ENCODE peak calls at places on chromosomes 5 and 9, in four cellular contexts. R, H, S and M are unnamed samples.
A peak's percentile ranks its signal among the peaks of the same experiment; 100 is the strongest.

GRCh38 chr5:178129296-178129695 is 1.5 kb upstream of the RMND5B start:
- DNase-seq in R (no peak), H (no peak), S (no peak), M (no peak)

GRCh38 chr9:33023661-33024060 is 1.4 kb upstream of the DNAJA1 start:
- DNase-seq in S (no peak), R (no peak), H (no peak), M (no peak)

GRCh38 chr5:94234987-94235386 is 383.4 kb downstream of the KIAA0825 start:
- DNase-seq in S (no peak), R (no peak), H (no peak), M (no peak)

GRCh38 chr5:104347119-104347708 is 784.6 kb upstream of the NUDT12 start:
- DNase-seq in H (peak; percentile 38), R (peak; percentile 58), S (peak; percentile 35), M (no peak)

GRCh38 chr5:119168401-119168800 is 97.5 kb downstream of the DMXL1 start:
- DNase-seq in S (peak; percentile 4), H (no peak), R (peak; percentile 1), M (no peak)

GRCh38 chr9:125960631-125961030 is 213.5 kb downstream of the PBX3 start:
- DNase-seq in R (no peak), H (no peak), S (no peak), M (no peak)

GRCh38 chr9:107283621-107284616 is 840 bp downstream of the RAD23B start:
- DNase-seq in H (peak; percentile 76), S (peak; percentile 78), R (peak; percentile 67), M (peak; percentile 65)

GRCh38 chr9:16266648-16267276 is 603.7 kb downstream of the BNC2 start:
- DNase-seq in S (no peak), H (no peak), R (no peak), M (peak; percentile 12)

GRCh38 chr5:95283761-95284511 is 958 bp downstream of the MCTP1 start:
- DNase-seq in R (peak; percentile 2), H (peak; percentile 26), S (peak; percentile 37), M (peak; percentile 78)

GRCh38 chr5:172943906-172944305 is 15.3 kb upstream of the RPL26L1 start:
- DNase-seq in R (no peak), H (no peak), S (no peak), M (no peak)

GRCh38 chr9:100426532-100427365 is at the start of gene MSANTD3:
- DNase-seq in S (peak; percentile 84), R (peak; percentile 61), H (peak; percentile 79), M (peak; percentile 58)

GRCh38 chr9:69602768-69603167 is 69.4 kb downstream of the APBA1 start:
- DNase-seq in S (no peak), H (no peak), R (peak; percentile 29), M (no peak)
- TF ChIP-seq CTCF in S (no peak), H (no peak), R (no peak), M (no peak)

GRCh38 chr5:140225396-140225795 is 50.4 kb downstream of the CYSTM1 start:
- DNase-seq in S (peak; percentile 37), H (no peak), R (no peak), M (no peak)

GRCh38 chr5:140224658-140225057 is 49.7 kb downstream of the CYSTM1 start:
- DNase-seq in R (no peak), H (no peak), S (peak; percentile 25), M (no peak)

GRCh38 chr5:140223567-140223966 is 48.6 kb downstream of the CYSTM1 start:
- DNase-seq in R (no peak), S (peak; percentile 64), H (no peak), M (no peak)

GRCh38 chr5:140228364-140228837 is 53.4 kb downstream of the CYSTM1 start:
- DNase-seq in H (no peak), R (no peak), S (no peak), M (no peak)

GRCh38 chr5:140227046-140227445 is 52.1 kb downstream of the CYSTM1 start:
- DNase-seq in S (no peak), H (no peak), R (no peak), M (no peak)
- TF ChIP-seq CTCF in S (no peak), H (no peak), R (no peak), M (no peak)

DNA sequence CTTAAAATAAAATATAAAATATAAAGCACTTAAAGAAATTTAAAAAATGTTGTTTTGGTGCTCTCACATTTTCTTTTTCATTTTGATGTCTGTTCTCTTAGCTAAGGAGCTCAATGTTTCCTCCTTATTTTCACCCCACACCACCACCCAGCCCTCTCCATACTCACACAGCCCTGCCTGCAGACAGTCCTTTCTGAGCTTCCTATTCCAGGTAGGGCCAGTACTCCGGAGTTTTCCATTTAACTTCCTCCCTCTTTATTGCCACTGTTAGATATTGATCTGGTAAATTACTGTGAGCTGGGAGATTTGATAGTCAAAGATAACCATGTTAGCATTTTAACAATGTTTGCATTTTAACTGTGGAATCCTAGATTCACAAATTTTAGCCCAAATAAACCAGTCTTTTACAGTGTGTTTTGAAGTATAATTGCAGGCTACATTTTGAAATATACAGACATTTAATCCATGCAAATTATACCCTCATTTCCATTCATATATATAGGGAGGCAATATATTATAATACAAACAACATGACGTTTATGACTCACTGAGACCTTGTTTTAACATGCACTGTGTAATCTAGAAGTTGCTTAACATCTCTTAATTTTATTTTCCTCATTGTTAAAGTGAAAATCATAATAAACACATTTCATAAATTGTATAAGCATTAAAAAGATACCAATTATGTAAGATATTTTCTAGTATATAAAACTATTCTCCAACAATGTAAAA is 927.1 kb downstream of the NR2F1-AS1 start:
- DNase-seq in H (no peak), S (peak; percentile 18), R (no peak), M (no peak)
- TF ChIP-seq CTCF in H (no peak), S (no peak), R (no peak), M (no peak)

GRCh38 chr5:135010502-135011354 is 23.3 kb downstream of the PITX1 start:
- DNase-seq in R (no peak), H (no peak), S (peak; percentile 28), M (peak; percentile 30)
- TF ChIP-seq CTCF in R (no peak), H (peak; percentile 26), S (peak; percentile 13), M (peak; percentile 50)

GRCh38 chr5:157487358-157487757 is 27.3 kb downstream of the NIPAL4 start:
- DNase-seq in H (no peak), S (no peak), R (no peak), M (no peak)
- TF ChIP-seq CTCF in H (no peak), S (no peak), R (no peak), M (no peak)

GRCh38 chr5:141121985-141122384 is 367 bp downstream of the PCDHB4 start:
- DNase-seq in H (no peak), S (no peak), R (no peak), M (no peak)

GRCh38 chr5:141127305-141127704 is 5.7 kb downstream of the PCDHB4 start:
- DNase-seq in S (no peak), R (no peak), H (no peak), M (no peak)

DNA sequence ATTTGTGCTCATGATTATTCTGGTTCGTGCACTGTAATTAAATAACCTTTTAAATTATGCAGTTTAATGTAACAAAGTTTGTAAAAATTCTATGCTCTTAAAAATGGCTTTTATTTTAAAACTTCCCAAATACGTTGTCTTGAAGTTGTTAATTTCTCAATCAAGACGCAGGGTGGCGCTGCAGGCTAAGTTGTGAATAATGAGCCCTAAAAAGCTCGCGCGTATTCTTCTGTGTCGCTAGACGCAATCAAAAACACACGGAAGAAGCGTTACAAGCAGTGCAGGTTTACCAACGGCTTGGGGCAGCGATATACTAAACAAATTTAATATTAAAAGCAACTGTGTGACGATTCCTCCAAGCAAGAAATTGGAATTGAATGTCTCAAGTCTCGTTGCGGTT is at the start of gene PCDHB4:
- DNase-seq in H (no peak), R (no peak), S (no peak), M (no peak)
- TF ChIP-seq CTCF in H (no peak), R (peak; percentile 7), S (no peak), M (no peak)